ENCODE peak calls at places on chromosomes 13 and 19, in nine cellular contexts. Z is neural progenitor cell; N is naive thymus-derived CD4-positive, alpha-beta T cell; X is small intestine; C is GM23338; J is ovary; I is IMR-90; R is heart left ventricle; W is mucosa of descending colon. E is an unnamed sample.

GRCh38 chr19:46000497-46001246 is 5.4 kb downstream of the CCDC61 start:
- DNase-seq in C (peak; percentile 85), J (no peak), R (no peak), Z (peak; percentile 79), N (peak; percentile 58), X (peak; percentile 69), W (peak; percentile 85), I (no peak), E (peak; percentile 84)

GRCh38 chr13:39601636-39602035 is 1.4 kb downstream of the LHFPL6 start:
- DNase-seq in X (no peak), C (no peak), Z (no peak), W (no peak), I (no peak), J (no peak), R (no peak), N (no peak), E (no peak)

GRCh38 chr19:33273881-33274662 is 28.3 kb downstream of the CEBPA start:
- DNase-seq in I (peak; percentile 84), N (peak; percentile 41), X (peak; percentile 81), C (no peak), R (peak; percentile 57), W (peak; percentile 79), Z (no peak), J (peak; percentile 49), E (peak; percentile 63)

GRCh38 chr19:52685811-52686210 is 47.7 kb upstream of the ZNF83 start:
- DNase-seq in X (no peak), R (no peak), N (no peak), W (no peak), I (no peak), Z (no peak), C (no peak), J (no peak), E (no peak)

GRCh38 chr13:21147827-21148226 is 28.5 kb downstream of the SKA3 start:
- DNase-seq in W (no peak), N (no peak), Z (no peak), X (no peak), J (no peak), R (no peak), C (peak; percentile 32), I (no peak), E (no peak)

GRCh38 chr19:17164644-17165043 is 50.5 kb upstream of the USE1 start:
- DNase-seq in C (no peak), I (no peak), W (no peak), X (no peak), J (no peak), Z (no peak), R (no peak), N (no peak), E (no peak)

GRCh38 chr13:50079278-50080157 is 64.3 kb downstream of the KCNRG start:
- DNase-seq in Z (no peak), R (no peak), W (no peak), X (peak; percentile 25), C (no peak), I (no peak), J (no peak), N (no peak), E (no peak)

GRCh38 chr13:33611016-33611805 is 206.7 kb upstream of the RFC3 start:
- DNase-seq in R (peak; percentile 84), I (peak; percentile 64), C (peak; percentile 45), J (peak; percentile 40), N (no peak), X (peak; percentile 17), W (peak; percentile 16), Z (peak; percentile 81), E (no peak)

GRCh38 chr13:40132249-40132648 is 476.8 kb downstream of the COG6 start:
- DNase-seq in J (no peak), Z (no peak), X (peak; percentile 20), N (peak; percentile 48), W (no peak), I (no peak), R (no peak), C (no peak), E (no peak)

GRCh38 chr19:58007285-58007684 is 4.7 kb upstream of the ZNF606 start:
- DNase-seq in Z (no peak), R (no peak), J (no peak), C (peak; percentile 81), X (no peak), W (no peak), N (no peak), I (no peak), E (peak; percentile 20)

GRCh38 chr13:59641758-59642157 is 522.0 kb downstream of the DIAPH3 start:
- DNase-seq in N (no peak), X (no peak), R (no peak), J (no peak), I (no peak), Z (no peak), C (no peak), W (no peak), E (no peak)

GRCh38 chr19:35206379-35206778 is 22.2 kb downstream of the FAM187B start:
- DNase-seq in C (no peak), W (peak; percentile 32), J (no peak), N (no peak), X (peak; percentile 57), I (no peak), Z (no peak), R (no peak), E (no peak)

GRCh38 chr13:51825165-51825592 is 19.8 kb downstream of the TMEM272 start:
- DNase-seq in C (no peak), W (no peak), N (no peak), R (no peak), I (no peak), X (no peak), J (no peak), Z (no peak), E (no peak)
- H3K4me1 ChIP-seq in C (peaks cover 3% of the 10 kb centered on the region), W (no peaks in the 10 kb centered on the region), N (peaks cover 61% of the 10 kb centered on the region), R (peaks cover 4% of the 10 kb centered on the region), I (no peaks in the 10 kb centered on the region), X (no peaks in the 10 kb centered on the region), J (peaks cover 5% of the 10 kb centered on the region), Z (peaks cover 3% of the 10 kb centered on the region), E (no peaks in the 10 kb centered on the region)

GRCh38 chr19:5618591-5618990 is 4.0 kb downstream of the SAFB2 start:
- DNase-seq in X (no peak), R (no peak), C (no peak), Z (no peak), I (no peak), J (no peak), N (no peak), W (no peak), E (no peak)
- H3K36me3 ChIP-seq in X (peaks cover 22% of the 10 kb centered on the region), R (no peaks in the 10 kb centered on the region), C (peaks cover 54% of the 10 kb centered on the region), Z (peaks cover 12% of the 10 kb centered on the region), I (peaks cover 40% of the 10 kb centered on the region), J (no peaks in the 10 kb centered on the region), N (peaks cover 28% of the 10 kb centered on the region), W (peaks cover under 1% of the 10 kb centered on the region), E (peaks cover 72% of the 10 kb centered on the region)

DNA sequence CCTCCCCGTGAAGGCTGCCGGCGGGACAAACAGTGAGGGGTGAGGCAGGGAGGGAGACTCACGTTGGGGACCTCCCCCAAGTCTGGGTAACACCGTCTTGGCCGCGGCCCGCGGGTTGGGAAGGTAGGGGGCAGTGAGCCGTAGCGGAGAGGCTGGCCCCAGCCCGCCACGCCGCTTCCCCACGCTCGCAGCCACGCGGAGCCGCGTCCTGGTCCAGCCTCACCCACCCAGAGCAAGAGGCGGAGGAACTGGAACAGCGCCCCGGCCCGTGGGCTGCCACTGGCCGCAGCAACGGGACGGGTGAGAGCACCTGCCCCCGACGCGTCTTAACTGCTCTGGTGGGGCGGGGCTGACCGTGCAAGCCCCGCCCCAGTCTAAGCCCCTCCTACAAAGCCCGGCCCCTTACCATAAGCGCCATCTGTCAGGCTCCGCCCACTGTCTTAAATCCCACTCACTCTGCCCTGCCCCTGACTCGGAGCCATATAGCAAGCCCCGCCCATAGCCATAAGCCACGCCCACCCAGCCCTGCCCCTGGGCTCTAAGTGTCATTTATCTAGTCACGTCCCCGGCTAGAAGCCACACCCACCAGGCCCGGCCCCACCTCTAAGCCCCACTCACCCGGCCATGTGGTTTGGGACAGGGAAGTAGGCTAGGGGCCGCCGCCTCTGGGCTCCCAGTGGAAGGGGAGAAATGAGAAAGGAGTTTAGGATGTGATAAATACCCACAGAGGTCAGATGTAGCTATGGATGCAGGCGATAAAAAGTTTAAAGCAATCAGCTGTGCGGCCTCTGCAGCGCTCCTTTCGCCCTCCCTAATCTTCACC is 2.1 kb upstream of the CCL25 start:
- DNase-seq in W (peak; percentile 89), I (peak; percentile 55), R (peak; percentile 86), X (peak; percentile 99), N (peak; percentile 84), C (peak; percentile 100), Z (peak; percentile 99), J (peak; percentile 75), E (peak; percentile 96)
- H3K4me3 ChIP-seq in W (no peak overlapping the region), I (no peak overlapping the region), R (peak overlapping the region; percentile 31), X (no peak overlapping the region), N (peak overlapping the region; percentile 54), C (peak overlapping the region; percentile 79), Z (peak overlapping the region; percentile 48), J (no peak overlapping the region), E (peak overlapping the region; percentile 35)

GRCh38 chr19:42197375-42197817 is 20.1 kb downstream of the DEDD2 start:
- DNase-seq in C (peak; percentile 68), X (peak; percentile 73), I (no peak), N (no peak), J (no peak), W (peak; percentile 49), R (no peak), Z (no peak), E (no peak)

GRCh38 chr19:42193294-42193693 is 24.2 kb downstream of the DEDD2 start:
- DNase-seq in J (no peak), X (no peak), N (no peak), I (no peak), C (no peak), R (no peak), Z (no peak), W (no peak), E (no peak)

GRCh38 chr19:42198676-42199439 is 18.6 kb downstream of the DEDD2 start:
- DNase-seq in J (no peak), N (peak; percentile 67), X (peak; percentile 68), C (peak; percentile 32), R (no peak), I (no peak), W (peak; percentile 65), Z (no peak), E (no peak)

GRCh38 chr19:42193706-42194105 is 23.8 kb downstream of the DEDD2 start:
- DNase-seq in C (no peak), W (no peak), I (peak; percentile 41), J (no peak), N (no peak), R (no peak), Z (no peak), X (peak; percentile 73), E (no peak)

DNA sequence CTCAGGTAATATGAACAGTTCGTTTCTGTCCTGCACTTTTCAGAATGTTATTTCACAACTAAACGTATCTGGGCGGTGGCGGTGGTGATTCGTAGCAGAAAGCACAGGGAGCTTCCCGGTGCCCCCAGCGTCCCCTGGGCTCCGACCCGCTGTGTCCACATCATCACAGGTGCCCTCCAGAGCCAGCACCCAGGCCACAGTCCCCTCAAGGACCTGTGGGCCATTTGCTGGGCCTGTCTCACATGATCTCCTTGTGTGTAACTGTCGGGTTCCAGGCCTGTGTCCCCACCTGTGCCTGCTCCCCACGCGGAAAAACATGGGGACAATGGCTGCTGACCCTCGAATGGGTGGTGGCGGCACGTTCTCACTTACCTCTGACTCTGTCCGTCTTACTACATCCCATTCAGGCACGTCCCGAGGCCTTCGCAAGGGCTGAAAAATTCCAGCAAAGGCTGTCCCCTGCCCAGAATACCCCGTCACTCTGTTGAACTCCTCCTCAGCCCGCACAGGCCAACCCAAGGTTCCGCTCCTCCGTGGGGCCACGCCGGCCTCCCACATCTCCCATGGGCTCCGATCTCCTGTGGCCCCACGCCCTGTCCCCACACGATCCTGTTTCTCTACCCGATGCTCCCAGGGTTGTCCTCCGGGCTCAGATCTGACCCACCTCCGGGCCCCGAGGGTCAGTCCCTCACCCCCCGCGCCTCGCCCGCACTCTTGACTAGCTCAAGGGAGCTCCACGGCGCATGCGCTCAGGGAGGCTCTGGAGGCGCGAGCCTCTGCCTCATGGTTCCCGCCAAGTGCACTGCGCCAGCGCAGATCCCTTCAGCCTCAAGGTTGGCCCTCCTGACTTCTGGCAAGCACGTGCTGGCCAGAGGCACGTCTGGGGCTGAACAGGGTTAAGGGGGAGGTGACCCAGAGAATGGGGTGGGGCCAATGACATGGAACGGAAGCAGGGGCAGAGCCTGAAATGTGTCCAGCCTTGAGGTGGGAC is 21.2 kb downstream of the DEDD2 start:
- DNase-seq in I (no peak), J (no peak), W (no peak), C (peak; percentile 58), R (no peak), X (no peak), N (no peak), Z (no peak), E (no peak)
- H3K4me1 ChIP-seq in I (peaks cover 4% of the 10 kb centered on the region), J (no peaks in the 10 kb centered on the region), W (peaks cover 36% of the 10 kb centered on the region), C (peaks cover 15% of the 10 kb centered on the region), R (no peaks in the 10 kb centered on the region), X (peaks cover 6% of the 10 kb centered on the region), N (peaks cover 59% of the 10 kb centered on the region), Z (no peaks in the 10 kb centered on the region), E (no peaks in the 10 kb centered on the region)

E was measured in BE2C.